ENCODE peak calls at places on chromosomes 3 and 15, in seven cellular contexts. I is HCT116, D is HepG2, M is K562, Z is SK-N-SH, S is GM12878, A is H1. T is an unnamed sample.

GRCh38 chr15:58755350-58755749 is 5.8 kb upstream of the ADAM10 start:
- DNase-seq in I (no peak), D (no peak), M (no peak), Z (no peak), S (no peak), A (no peak), T (no peak)

GRCh38 chr3:160622263-160623045 is 54.5 kb upstream of the ARL14 start:
- DNase-seq in I (no peak), D (no peak), M (no peak), Z (no peak), S (no peak), A (no peak), T (no peak)

GRCh38 chr15:73708691-73709090 is 24.5 kb downstream of the CD276 start:
- DNase-seq in I (no peak), D (no peak), M (no peak), Z (no peak), S (no peak), A (no peak), T (no peak)

GRCh38 chr15:63503739-63504246 is 600 bp upstream of the USP3 start:
- DNase-seq in I (peak), D (peak), M (peak), Z (peak), S (no peak), A (no peak), T (no peak)

GRCh38 chr15:35450492-35450891 is 95.5 kb downstream of the DPH6 start:
- DNase-seq in I (no peak), D (no peak), M (no peak), Z (no peak), S (no peak), A (no peak), T (no peak)

GRCh38 chr15:99009741-99010370 is 2.3 kb upstream of the PGPEP1L start:
- DNase-seq in I (no peak), D (no peak), M (no peak), Z (no peak), S (no peak), A (no peak), T (no peak)

GRCh38 chr15:69304176-69304533 is 5.4 kb downstream of the PAQR5 start:
- DNase-seq in I (peak), D (peak), M (no peak), Z (no peak), S (no peak), A (no peak), T (no peak)

GRCh38 chr15:98506711-98507110 is 141.6 kb upstream of the IGF1R start:
- DNase-seq in I (no peak), D (no peak), M (no peak), Z (no peak), S (no peak), A (no peak), T (no peak)

GRCh38 chr3:12591997-12592715 is 35.3 kb downstream of the MKRN2 start:
- DNase-seq in I (no peak), D (no peak), M (no peak), Z (no peak), S (no peak), A (no peak), T (no peak)

GRCh38 chr3:72821170-72821781 is 27.0 kb downstream of the SHQ1 start:
- DNase-seq in I (no peak), D (no peak), M (no peak), Z (no peak), S (no peak), A (no peak), T (peak)

GRCh38 chr3:193029800-193030199 is 112.1 kb upstream of the MB21D2 start:
- DNase-seq in I (no peak), D (no peak), M (no peak), Z (no peak), S (no peak), A (no peak), T (no peak)

GRCh38 chr3:59163953-59164352 is 114.1 kb upstream of the CFAP20DC start:
- DNase-seq in I (no peak), D (no peak), M (no peak), Z (no peak), S (no peak), A (no peak), T (no peak)

GRCh38 chr15:59232476-59232875 is 25.8 kb downstream of the LDHAL6B start:
- DNase-seq in I (no peak), D (no peak), M (no peak), Z (no peak), S (no peak), A (no peak), T (no peak)

GRCh38 chr15:63763476-63764123 is 70.1 kb downstream of the HERC1 start:
- DNase-seq in I (no peak), D (no peak), M (no peak), Z (no peak), S (peak), A (no peak), T (no peak)

GRCh38 chr3:100297784-100298183 is 36.8 kb upstream of the NIT2 start:
- DNase-seq in I (no peak), D (no peak), M (no peak), Z (no peak), S (no peak), A (no peak), T (no peak)

GRCh38 chr15:40696228-40696627 is 1.3 kb downstream of the RAD51 start:
- DNase-seq in I (no peak), D (no peak), M (no peak), Z (no peak), S (no peak), A (no peak), T (no peak)

GRCh38 chr15:76460347-76460746 is 123.8 kb downstream of the ISL2 start:
- DNase-seq in I (no peak), D (no peak), M (no peak), Z (no peak), S (no peak), A (no peak), T (no peak)

GRCh38 chr3:156761007-156761406 is 65.1 kb upstream of the LEKR1 start:
- DNase-seq in I (no peak), D (no peak), M (no peak), Z (no peak), S (no peak), A (no peak), T (no peak)
- TF ChIP-seq JUND in I (no peak), D (no peak), M (peak), Z (no peak), S (no peak), A (no peak), T (no peak)

GRCh38 chr3:31699309-31699953 is 166.7 kb downstream of the STT3B start:
- DNase-seq in I (no peak), D (no peak), M (no peak), Z (no peak), S (no peak), A (no peak), T (no peak)
- TF ChIP-seq JUND in I (peak), D (no peak), M (no peak), Z (no peak), S (no peak), A (no peak), T (no peak)

DNA sequence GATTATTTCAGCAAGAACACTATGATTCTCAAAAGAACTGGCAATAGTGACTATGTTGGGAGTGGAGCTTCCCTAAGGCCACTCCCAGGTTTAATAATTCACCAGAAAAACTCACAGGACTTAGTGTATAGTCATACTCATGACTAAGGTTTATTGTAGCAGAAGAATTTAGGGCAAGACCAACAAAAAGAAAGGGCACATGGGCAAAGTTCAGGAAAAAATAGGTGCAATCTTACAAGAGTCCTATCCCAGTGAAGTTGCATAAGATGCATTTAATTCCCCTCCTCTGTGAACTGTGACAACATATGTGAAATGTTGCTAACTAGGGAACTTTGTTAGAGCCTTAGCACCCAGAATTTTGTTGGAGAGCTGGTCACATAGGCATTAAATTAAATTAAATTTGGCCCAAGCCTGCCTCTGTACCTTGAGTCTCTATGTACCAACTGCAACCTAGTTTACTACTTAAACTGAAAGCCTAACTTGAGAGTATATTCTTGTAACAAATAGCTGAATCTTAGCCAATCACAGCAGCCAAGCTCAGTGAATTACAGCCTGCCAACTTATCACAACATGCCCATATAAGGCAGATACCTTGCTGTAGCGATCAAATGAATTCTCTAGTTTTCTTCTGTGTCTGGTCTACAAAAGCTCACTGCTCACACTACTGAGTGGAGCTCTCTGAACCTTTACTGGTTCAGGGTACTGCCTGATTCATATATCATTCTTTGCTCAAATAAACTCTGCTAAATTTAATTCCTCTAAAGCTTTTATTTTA is 386.2 kb upstream of the ARHGEF26 start:
- DNase-seq in I (no peak), D (peak), M (no peak), Z (no peak), S (no peak), A (no peak), T (no peak)
- TF ChIP-seq JUND in I (no peak), D (no peak), M (no peak), Z (no peak), S (no peak), A (no peak), T (no peak)

DNA sequence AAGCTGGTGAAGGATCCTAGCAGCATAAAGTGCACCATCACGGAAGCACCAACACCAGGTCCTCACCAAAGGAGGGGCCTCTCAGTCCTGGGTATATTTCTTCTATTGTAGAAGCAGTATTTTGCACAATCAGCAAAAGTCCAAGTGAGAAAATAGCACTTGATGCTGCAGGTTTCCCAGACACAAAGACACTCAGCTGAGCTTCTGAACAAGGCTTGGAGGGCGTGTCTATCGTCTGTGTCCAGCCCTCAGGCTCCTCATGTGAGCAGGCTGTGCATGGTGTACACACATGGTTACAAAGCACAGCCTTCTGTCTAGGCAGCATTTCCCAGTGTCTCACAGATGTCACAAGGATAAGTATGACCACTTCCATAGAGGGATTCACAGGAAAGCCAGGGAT is 98.3 kb upstream of the SPATA12 start:
- DNase-seq in I (no peak), D (no peak), M (no peak), Z (peak), S (no peak), A (no peak), T (no peak)
- TF ChIP-seq JUND in I (no peak), D (no peak), M (no peak), Z (no peak), S (no peak), A (no peak), T (no peak)

GRCh38 chr15:87924433-87924832 is 332.1 kb downstream of the NTRK3 start:
- DNase-seq in I (no peak), D (no peak), M (no peak), Z (no peak), S (no peak), A (no peak), T (no peak)
- TF ChIP-seq JUND in I (no peak), D (no peak), M (no peak), Z (no peak), S (no peak), A (no peak), T (no peak)

GRCh38 chr15:88256261-88257230 is at the start of gene NTRK3:
- DNase-seq in I (no peak), D (no peak), M (no peak), Z (peak), S (no peak), A (no peak), T (no peak)

GRCh38 chr15:88257311-88257901 is 867 bp upstream of the NTRK3 start:
- DNase-seq in I (no peak), D (no peak), M (no peak), Z (peak), S (no peak), A (no peak), T (no peak)

GRCh38 chr15:88252441-88252840 is 4.1 kb downstream of the NTRK3 start:
- DNase-seq in I (no peak), D (no peak), M (no peak), Z (no peak), S (no peak), A (no peak), T (no peak)

GRCh38 chr15:88255496-88256171 is 905 bp downstream of the NTRK3 start:
- DNase-seq in I (no peak), D (no peak), M (no peak), Z (peak), S (no peak), A (no peak), T (peak)

DNA sequence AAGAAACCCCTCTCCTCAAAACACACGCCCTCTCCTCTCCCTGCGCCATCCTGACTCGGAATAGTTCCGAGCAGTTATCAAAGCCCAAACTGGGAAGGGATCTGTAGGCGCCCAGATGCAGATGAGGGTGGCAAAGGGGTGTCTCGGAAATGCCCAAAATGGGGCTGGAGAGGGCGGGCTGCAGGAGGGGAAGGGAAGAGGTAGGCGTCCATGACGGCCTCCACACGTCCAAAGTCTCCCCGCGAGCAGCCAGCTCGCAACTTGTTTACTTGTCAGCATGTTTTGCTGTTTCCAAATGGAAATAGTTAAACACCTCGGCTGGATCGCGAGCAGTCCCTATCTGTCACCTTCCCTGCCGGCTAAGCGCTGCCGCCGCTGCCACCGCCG is 1.4 kb downstream of the NTRK3 start:
- DNase-seq in I (no peak), D (no peak), M (no peak), Z (no peak), S (no peak), A (no peak), T (no peak)
- TF ChIP-seq JUND in I (no peak), D (no peak), M (no peak), Z (no peak), S (no peak), A (no peak), T (no peak)

GRCh38 chr3:114213262-114213668 is 24.1 kb downstream of the ZNF80 start:
- DNase-seq in I (no peak), D (no peak), M (no peak), Z (no peak), S (no peak), A (no peak), T (no peak)
- TF ChIP-seq JUND in I (no peak), D (no peak), M (no peak), Z (no peak), S (no peak), A (no peak), T (no peak)

GRCh38 chr15:31373096-31373865 is 46.6 kb downstream of the KLF13 start:
- DNase-seq in I (no peak), D (no peak), M (no peak), Z (peak), S (no peak), A (no peak), T (no peak)

GRCh38 chr15:31374489-31374888 is 47.9 kb downstream of the KLF13 start:
- DNase-seq in I (no peak), D (no peak), M (no peak), Z (no peak), S (no peak), A (no peak), T (no peak)

GRCh38 chr15:31371520-31372240 is 45.0 kb downstream of the KLF13 start:
- DNase-seq in I (no peak), D (no peak), M (no peak), Z (no peak), S (no peak), A (no peak), T (no peak)

GRCh38 chr15:31373970-31374369 is 47.3 kb downstream of the KLF13 start:
- DNase-seq in I (no peak), D (no peak), M (no peak), Z (no peak), S (no peak), A (no peak), T (no peak)

DNA sequence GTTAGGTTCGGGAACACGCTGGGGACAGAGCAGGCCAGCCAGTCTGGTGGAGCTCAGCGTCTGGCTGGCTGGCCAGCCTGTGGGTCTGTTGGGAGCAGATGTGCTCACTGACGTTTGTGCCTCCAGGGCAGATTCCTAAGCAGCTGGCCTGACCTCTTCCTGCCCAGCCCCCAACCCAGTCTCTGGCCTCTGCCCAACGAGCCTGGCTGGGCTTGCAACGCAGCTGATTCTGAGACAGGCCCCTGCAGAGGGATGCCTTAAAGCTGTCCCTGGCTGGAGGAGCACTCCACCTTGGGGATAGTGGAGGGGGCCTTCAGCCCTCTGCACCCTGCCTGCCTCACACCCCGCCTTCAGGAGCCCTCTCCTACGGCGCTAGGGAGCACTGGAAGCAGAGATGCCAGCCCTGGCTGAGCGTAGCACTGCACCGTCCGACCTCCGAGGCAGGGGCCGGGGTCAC is 46.0 kb downstream of the KLF13 start:
- DNase-seq in I (no peak), D (no peak), M (no peak), Z (peak), S (no peak), A (peak), T (no peak)
- TF ChIP-seq JUND in I (no peak), D (no peak), M (no peak), Z (no peak), S (no peak), A (no peak), T (no peak)

GRCh38 chr3:5188419-5189405 is 1.2 kb downstream of the EDEM1 start:
- DNase-seq in I (no peak), D (peak), M (peak), Z (peak), S (no peak), A (no peak), T (peak)
- TF ChIP-seq JUND in I (no peak), D (no peak), M (no peak), Z (no peak), S (no peak), A (no peak), T (no peak)

T was measured in T47D.